ENCODE peak calls at places on chromosomes 4 and X, in seven cellular contexts. K is right atrium auricular region, G is HAP-1, X is pancreas, J is H1, O is ovary, D is tibial artery. T is an unnamed sample. For H3K4me1, the result is how much of the 10 kb centered on the place peaks cover.

GRCh38 chr4:39613093-39613656 is 25.5 kb downstream of the SMIM14 start:
- DNase-seq in K (no peak), G (no peak), X (no peak), J (no peak), O (no peak), D (no peak), T (no peak)

GRCh38 chr4:144754562-144755410 is 108.8 kb downstream of the HHIP start:
- DNase-seq in K (no peak), G (peak), X (peak), J (no peak), O (no peak), D (no peak), T (no peak)

GRCh38 chr4:107392951-107393350 is 327.1 kb downstream of the PAPSS1 start:
- DNase-seq in K (no peak), G (no peak), X (no peak), J (no peak), O (no peak), D (no peak), T (no peak)

GRCh38 chrX:1416327-1416784 is 24.4 kb upstream of the SLC25A6 start:
- DNase-seq in K (no peak), G (no peak), X (no peak), J (no peak), O (no peak), D (peak), T (no peak)

GRCh38 chr4:168659971-168660465 is 163.2 kb downstream of the PALLD start:
- DNase-seq in K (no peak), G (no peak), X (no peak), J (no peak), O (no peak), D (no peak), T (no peak)

GRCh38 chrX:48700951-48701653 is 4.6 kb downstream of the SUV39H1 start:
- DNase-seq in K (no peak), G (no peak), X (no peak), J (no peak), O (no peak), D (no peak), T (no peak)

GRCh38 chrX:129653985-129654651 is 638 bp downstream of the APLN start:
- DNase-seq in K (peak), G (peak), X (peak), J (no peak), O (peak), D (peak), T (peak)

GRCh38 chr4:15690020-15690809 is 8.6 kb downstream of the FAM200B start:
- DNase-seq in K (no peak), G (no peak), X (no peak), J (no peak), O (no peak), D (no peak), T (no peak)

GRCh38 chrX:10133980-10134676 is 22.6 kb upstream of the CLCN4 start:
- DNase-seq in K (no peak), G (no peak), X (no peak), J (no peak), O (no peak), D (no peak), T (no peak)

GRCh38 chrX:51955200-51955599 is 61.8 kb downstream of the MAGED1 start:
- DNase-seq in K (no peak), G (no peak), X (no peak), J (no peak), O (no peak), D (no peak), T (no peak)

GRCh38 chr4:153113061-153113837 is 91.0 kb upstream of the TRIM2 start:
- DNase-seq in K (peak), G (no peak), X (no peak), J (no peak), O (no peak), D (no peak), T (no peak)

GRCh38 chr4:76309939-76310549 is 3.5 kb downstream of the STBD1 start:
- DNase-seq in K (no peak), G (no peak), X (no peak), J (no peak), O (no peak), D (no peak), T (no peak)

GRCh38 chrX:46649421-46650260 is 76.1 kb downstream of the CHST7 start:
- DNase-seq in K (no peak), G (peak), X (no peak), J (no peak), O (peak), D (no peak), T (peak)
- H3K4me1 ChIP-seq in K (under half), G (under half), X (under half), J (under half), O (under half), D (under half), T (under half)

GRCh38 chr4:6470502-6471302 is 1.7 kb downstream of the PPP2R2C start:
- DNase-seq in K (peak), G (peak), X (peak), J (peak), O (peak), D (peak), T (peak)
- H3K4me3 ChIP-seq in K (peak), G (peak), X (peak), J (peak), O (peak), D (peak), T (peak)

GRCh38 chrX:71922697-71923096 is 12.1 kb downstream of the NHSL2 start:
- DNase-seq in K (no peak), G (no peak), X (no peak), J (no peak), O (no peak), D (no peak), T (no peak)
- H3K4me1 ChIP-seq in K (under half), G (under half), X (under half), J (under half), O (under half), D (under half), T (under half)

DNA sequence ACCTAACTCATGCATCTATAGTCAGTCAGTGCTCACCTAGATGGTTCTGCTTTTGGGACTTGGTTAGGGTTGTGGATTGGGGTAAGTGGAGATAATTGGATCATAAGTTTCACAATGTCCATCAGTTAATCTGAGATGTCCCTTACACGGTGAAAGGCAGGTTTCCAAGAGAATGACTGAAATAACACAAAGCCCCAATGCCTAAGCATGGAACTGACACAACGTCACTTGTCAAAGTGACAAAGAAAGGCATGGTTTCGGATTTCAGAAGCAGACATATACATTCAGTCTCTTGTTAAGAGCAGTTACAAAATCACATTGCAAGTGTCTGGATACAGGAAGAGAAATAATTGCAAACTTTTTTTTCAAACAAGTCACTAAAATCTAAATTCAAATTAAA is 1456.9 kb downstream of the TECRL start:
- DNase-seq in K (no peak), G (peak), X (no peak), J (no peak), O (no peak), D (no peak), T (no peak)
- H3K4me3 ChIP-seq in K (no peak), G (no peak), X (no peak), J (no peak), O (no peak), D (no peak), T (no peak)

GRCh38 chr4:18397681-18398080 is 376.1 kb upstream of the LCORL start:
- DNase-seq in K (no peak), G (no peak), X (no peak), J (no peak), O (no peak), D (no peak), T (no peak)
- H3K4me1 ChIP-seq in K (under half), G (under half), X (under half), J (under half), O (under half), D (under half), T (under half)

GRCh38 chr4:85884251-85884650 is 409.3 kb downstream of the ARHGAP24 start:
- DNase-seq in K (no peak), G (no peak), X (no peak), J (no peak), O (no peak), D (no peak), T (no peak)
- H3K4me3 ChIP-seq in K (no peak), G (no peak), X (no peak), J (no peak), O (no peak), D (no peak), T (no peak)

T was measured in testis.